ENCODE peak calls at places on chromosomes 4 and X, in four cellular contexts. F, R, J and Z are unnamed samples.

GRCh38 chr4:123744664-123745290 is 348.2 kb downstream of the SPRY1 start:
- DNase-seq in R (no peak), F (no peak), J (no peak), Z (no peak)

GRCh38 chr4:89434364-89434988 is 126.9 kb upstream of the GPRIN3 start:
- DNase-seq in J (no peak), R (peak), F (no peak), Z (peak)

GRCh38 chr4:3199661-3200422 is 49.1 kb upstream of the MSANTD1 start:
- DNase-seq in R (peak), F (no peak), J (no peak), Z (no peak)

GRCh38 chrX:121103381-121103780 is 56.0 kb downstream of the GLUD2 start:
- DNase-seq in F (no peak), J (no peak), R (no peak), Z (no peak)

GRCh38 chr4:117621673-117622072 is 412.6 kb upstream of the NDST3 start:
- DNase-seq in R (no peak), J (no peak), F (no peak), Z (no peak)

GRCh38 chrX:53716328-53717088 is 30.0 kb upstream of the HUWE1 start:
- DNase-seq in F (no peak), J (no peak), R (no peak), Z (no peak)

GRCh38 chr4:40335508-40335860 is 351 bp downstream of the CHRNA9 start:
- DNase-seq in J (no peak), F (no peak), R (no peak), Z (no peak)

GRCh38 chr4:5660185-5660584 is 48.2 kb downstream of the EVC2 start:
- DNase-seq in J (no peak), F (no peak), R (no peak), Z (no peak)

GRCh38 chrX:68440940-68441339 is 7.6 kb upstream of the OPHN1 start:
- DNase-seq in F (peak), J (peak), R (no peak), Z (peak)

GRCh38 chrX:37989304-37989703 is 17.0 kb upstream of the SYTL5 start:
- DNase-seq in J (no peak), F (no peak), R (no peak), Z (no peak)

GRCh38 chrX:153334654-153335295 is 822 bp downstream of the ZNF275 start:
- DNase-seq in J (no peak), F (no peak), R (no peak), Z (no peak)

GRCh38 chr4:137015759-137016409 is 516.4 kb downstream of the PCDH18 start:
- DNase-seq in R (no peak), J (no peak), F (no peak), Z (no peak)

GRCh38 chr4:183349673-183350072 is 27.4 kb upstream of the CLDN24 start:
- DNase-seq in J (no peak), F (no peak), R (peak), Z (no peak)

GRCh38 chr4:167645358-167645757 is 411.1 kb upstream of the SPOCK3 start:
- DNase-seq in J (no peak), F (no peak), R (no peak), Z (no peak)

GRCh38 chrX:65601126-65601525 is 66.3 kb upstream of the MSN start:
- DNase-seq in J (no peak), R (no peak), F (no peak), Z (no peak)

GRCh38 chrX:19024366-19024765 is 40.5 kb upstream of the PHKA2 start:
- DNase-seq in R (no peak), J (no peak), F (no peak), Z (no peak)

GRCh38 chr4:128793859-128794667 is 15.4 kb upstream of the JADE1 start:
- DNase-seq in J (no peak), R (no peak), F (no peak), Z (no peak)

GRCh38 chrX:24494544-24495113 is 29.5 kb downstream of the PDK3 start:
- DNase-seq in R (peak), J (no peak), F (no peak), Z (peak)

GRCh38 chr4:156606444-156607197 is 365.0 kb downstream of the PDGFC start:
- DNase-seq in J (no peak), R (no peak), F (no peak), Z (no peak)

GRCh38 chr4:8261851-8262535 is 7.6 kb upstream of the HTRA3 start:
- DNase-seq in J (no peak), R (no peak), F (no peak), Z (no peak)

GRCh38 chr4:126851391-126851790 is 781.4 kb upstream of the INTU start:
- DNase-seq in F (no peak), J (no peak), R (peak), Z (peak)

GRCh38 chr4:143424276-143424675 is 87.6 kb downstream of the GAB1 start:
- DNase-seq in F (no peak), R (no peak), J (no peak), Z (no peak)

GRCh38 chrX:70139736-70140135 is 6.5 kb downstream of the IGBP1 start:
- DNase-seq in F (no peak), R (no peak), J (no peak), Z (no peak)

GRCh38 chr4:2256781-2257191 is 5.1 kb downstream of the MXD4 start:
- DNase-seq in F (peak), R (no peak), J (peak), Z (no peak)

GRCh38 chr4:1326751-1327525 is 20.1 kb upstream of the UVSSA start:
- DNase-seq in R (no peak), J (no peak), F (no peak), Z (no peak)

GRCh38 chr4:24871176-24871575 is 41.7 kb downstream of the CCDC149 start:
- DNase-seq in F (no peak), R (no peak), J (no peak), Z (no peak)

GRCh38 chr4:47471591-47471990 is 8.1 kb upstream of the COMMD8 start:
- DNase-seq in F (no peak), J (no peak), R (no peak), Z (no peak)

GRCh38 chr4:7686166-7686870 is 251.6 kb upstream of the PSAPL1 start:
- DNase-seq in R (no peak), J (no peak), F (no peak), Z (no peak)

GRCh38 chr4:151198748-151199147 is 78.2 kb upstream of the PRSS48 start:
- DNase-seq in J (no peak), R (no peak), F (no peak), Z (no peak)

GRCh38 chrX:132956421-132957210 is 1.8 kb downstream of the HS6ST2 start:
- DNase-seq in J (peak), F (no peak), R (no peak), Z (no peak)
- TF ChIP-seq CTCF in J (no peak), F (no peak), R (no peak), Z (no peak)

GRCh38 chrX:100648601-100649417 is 4.8 kb downstream of the SRPX2 start:
- DNase-seq in F (no peak), J (no peak), R (no peak), Z (peak)
- H3K4me3 ChIP-seq in F (no peak), J (no peak), R (no peak), Z (no peak)

GRCh38 chrX:136189222-136189621 is 41.9 kb downstream of the FHL1 start:
- DNase-seq in F (peak), J (peak), R (no peak), Z (no peak)
- TF ChIP-seq CTCF in F (peak), J (no peak), R (no peak), Z (no peak)

GRCh38 chrX:49072712-49073095 is 1.1 kb downstream of the PRAF2 start:
- DNase-seq in R (no peak), F (no peak), J (no peak), Z (no peak)

GRCh38 chrX:49071877-49072711 is 1.7 kb downstream of the PRAF2 start:
- DNase-seq in J (peak), R (no peak), F (peak), Z (peak)

GRCh38 chrX:49075347-49075746 is 1.5 kb upstream of the PRAF2 start:
- DNase-seq in R (no peak), J (no peak), F (no peak), Z (no peak)

GRCh38 chrX:49070988-49071387 is 2.8 kb downstream of the PRAF2 start:
- DNase-seq in F (no peak), R (no peak), J (no peak), Z (no peak)

DNA sequence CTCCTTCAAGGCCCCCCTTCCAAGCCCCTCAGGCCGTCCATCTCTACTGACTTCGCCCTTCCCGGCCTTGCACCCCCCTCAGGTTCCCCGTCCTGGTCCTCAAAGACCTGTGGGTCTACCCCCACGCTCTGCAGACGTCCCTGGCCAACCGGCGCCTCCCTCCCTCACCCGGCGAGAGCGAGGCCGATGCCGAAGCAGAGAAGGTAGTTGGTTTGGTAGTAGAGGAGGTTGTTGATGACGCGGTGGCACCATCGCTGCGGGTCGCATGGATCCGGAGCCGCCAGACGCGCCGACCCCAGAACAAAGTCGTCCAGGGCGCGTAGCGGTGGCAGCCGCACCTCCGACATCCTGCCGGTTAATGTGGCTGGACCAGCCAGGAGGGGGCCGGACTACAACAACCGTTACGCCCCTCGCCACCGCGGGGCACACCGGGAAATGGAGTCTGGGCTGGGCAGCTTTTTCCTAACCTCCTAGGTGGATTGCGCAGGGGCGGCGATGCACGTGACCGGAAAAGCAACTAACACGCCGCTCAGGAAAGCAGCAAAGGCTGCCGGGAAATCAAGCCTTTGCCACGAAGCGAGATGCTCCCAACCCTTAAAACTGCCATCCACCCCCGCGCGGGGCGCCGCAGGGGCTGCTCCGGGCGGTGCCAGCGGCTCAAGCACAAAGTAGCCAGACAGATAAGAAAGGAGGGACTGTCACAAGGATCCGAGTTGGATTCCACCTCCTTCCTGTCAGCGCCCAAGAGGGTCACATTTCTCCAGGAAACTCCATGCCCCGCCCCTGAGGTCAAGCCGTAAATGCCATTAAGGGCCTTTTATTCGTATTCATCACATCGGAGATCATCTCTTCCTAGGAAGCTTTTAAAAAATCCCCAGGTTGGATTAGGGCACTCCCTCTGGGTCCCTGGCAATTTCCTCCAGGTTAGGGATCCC is at the start of gene PRAF2:
- DNase-seq in R (peak), J (peak), F (peak), Z (peak)
- H3K4me3 ChIP-seq in R (peak), J (peak), F (peak), Z (peak)

DNA sequence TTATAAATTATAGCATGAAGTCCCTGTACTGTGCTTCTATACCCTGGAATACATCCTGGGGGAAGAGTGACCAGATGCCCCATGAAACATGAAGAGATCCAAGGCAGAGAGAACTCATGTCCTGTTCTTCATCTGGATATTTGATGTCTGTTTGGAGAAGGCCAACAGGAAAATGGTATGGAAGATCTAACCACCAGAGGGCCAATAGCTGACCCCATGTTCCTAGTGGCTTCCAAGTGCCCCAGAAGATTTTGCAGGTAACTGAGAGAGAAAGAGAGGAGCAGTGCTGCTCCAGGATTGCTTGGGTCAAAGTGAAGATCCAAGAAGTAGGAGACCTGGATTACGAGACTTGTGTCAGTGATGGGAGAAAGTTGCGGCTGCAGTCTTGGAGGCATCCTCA is 90.2 kb upstream of the TSPAN5 start:
- DNase-seq in R (no peak), F (no peak), J (no peak), Z (no peak)
- TF ChIP-seq CTCF in R (no peak), F (no peak), J (no peak), Z (no peak)

GRCh38 chrX:57178605-57179004 is 41.4 kb upstream of the SPIN2A start:
- DNase-seq in J (no peak), R (no peak), F (no peak), Z (no peak)

GRCh38 chrX:57172544-57172943 is 35.3 kb upstream of the SPIN2A start:
- DNase-seq in F (no peak), J (peak), R (no peak), Z (no peak)

GRCh38 chrX:57177070-57177469 is 39.9 kb upstream of the SPIN2A start:
- DNase-seq in F (no peak), J (no peak), R (no peak), Z (no peak)
- H3K4me3 ChIP-seq in F (no peak), J (no peak), R (no peak), Z (no peak)